ENCODE peak calls at places on chromosomes 2 and 18, in seven cellular contexts. L, R, P, U, Z, A and V are unnamed samples. For H3K9me3 and H3K4me1, the result is how much of the 10 kb centered on the place peaks cover.

GRCh38 chr2:193847140-193847539 is 1652.4 kb upstream of the TMEFF2 start:
- DNase-seq in L (no peak), R (no peak), P (no peak), U (peak), Z (no peak), A (no peak), V (no peak)

GRCh38 chr2:204678031-204678430 is 132.8 kb downstream of the PARD3B start:
- DNase-seq in L (no peak), R (no peak), P (no peak), U (no peak), Z (no peak), A (no peak), V (no peak)

GRCh38 chr2:153311432-153311831 is 167.1 kb downstream of the RPRM start:
- DNase-seq in L (no peak), R (no peak), P (no peak), U (no peak), Z (no peak), A (no peak), V (no peak)

GRCh38 chr2:146239392-146240135 is 1605.3 kb upstream of the ACVR2A start:
- DNase-seq in L (no peak), R (no peak), P (no peak), U (peak), Z (no peak), A (no peak), V (peak)

GRCh38 chr2:13550832-13551231 is 834.1 kb downstream of the TRIB2 start:
- DNase-seq in L (no peak), R (no peak), P (no peak), U (no peak), Z (no peak), A (no peak), V (no peak)

GRCh38 chr18:11149441-11150270 is at the start of gene PIEZO2:
- DNase-seq in L (peak), R (peak), P (peak), U (peak), Z (no peak), A (peak), V (peak)

GRCh38 chr2:656676-657075 is 20.5 kb downstream of the TMEM18 start:
- DNase-seq in L (no peak), R (no peak), P (no peak), U (no peak), Z (peak), A (no peak), V (no peak)

GRCh38 chr2:183284606-183285005 is 160.4 kb downstream of the NUP35 start:
- DNase-seq in L (no peak), R (no peak), P (no peak), U (peak), Z (no peak), A (no peak), V (peak)

GRCh38 chr2:217617496-217618085 is 385.2 kb downstream of the TNS1 start:
- DNase-seq in L (no peak), R (no peak), P (no peak), U (no peak), Z (no peak), A (peak), V (no peak)

GRCh38 chr2:73830871-73831401 is 2.2 kb downstream of the STAMBP start:
- DNase-seq in L (no peak), R (no peak), P (no peak), U (no peak), Z (no peak), A (no peak), V (peak)

GRCh38 chr18:23966909-23967308 is 47.6 kb upstream of the TTC39C start:
- DNase-seq in L (no peak), R (no peak), P (no peak), U (no peak), Z (no peak), A (no peak), V (no peak)

GRCh38 chr2:194003911-194004310 is 1653.1 kb upstream of the SLC39A10 start:
- DNase-seq in L (no peak), R (no peak), P (no peak), U (no peak), Z (no peak), A (no peak), V (no peak)

GRCh38 chr18:54606835-54607212 is 15.8 kb downstream of the DYNAP start:
- DNase-seq in L (no peak), R (peak), P (peak), U (no peak), Z (no peak), A (no peak), V (no peak)

GRCh38 chr2:201220102-201220570 is 37.2 kb downstream of the CASP10 start:
- DNase-seq in L (peak), R (peak), P (peak), U (no peak), Z (no peak), A (peak), V (no peak)

GRCh38 chr18:22667158-22667557 is 249.4 kb upstream of the CTAGE1 start:
- DNase-seq in L (no peak), R (no peak), P (no peak), U (no peak), Z (no peak), A (no peak), V (no peak)

GRCh38 chr2:58427572-58428285 is 186.6 kb upstream of the FANCL start:
- DNase-seq in L (no peak), R (peak), P (peak), U (peak), Z (no peak), A (peak), V (peak)

GRCh38 chr2:28287261-28287915 is 105.3 kb upstream of the FOSL2 start:
- DNase-seq in L (no peak), R (no peak), P (no peak), U (peak), Z (no peak), A (no peak), V (no peak)

GRCh38 chr2:96399342-96400048 is 63.9 kb downstream of the NCAPH start:
- DNase-seq in L (no peak), R (no peak), P (no peak), U (no peak), Z (peak), A (peak), V (no peak)

GRCh38 chr18:8898990-8899389 is 193.6 kb downstream of the MTCL1 start:
- DNase-seq in L (no peak), R (peak), P (no peak), U (no peak), Z (no peak), A (no peak), V (no peak)

GRCh38 chr2:165401285-165401852 is 68.1 kb upstream of the CSRNP3 start:
- DNase-seq in L (no peak), R (no peak), P (peak), U (peak), Z (no peak), A (peak), V (peak)

GRCh38 chr2:38148501-38148900 is 72.5 kb upstream of the CYP1B1 start:
- DNase-seq in L (no peak), R (no peak), P (no peak), U (peak), Z (no peak), A (no peak), V (no peak)

GRCh38 chr18:62420151-62420512 is 95.0 kb downstream of the TNFRSF11A start:
- DNase-seq in L (no peak), R (no peak), P (no peak), U (peak), Z (peak), A (no peak), V (no peak)

DNA sequence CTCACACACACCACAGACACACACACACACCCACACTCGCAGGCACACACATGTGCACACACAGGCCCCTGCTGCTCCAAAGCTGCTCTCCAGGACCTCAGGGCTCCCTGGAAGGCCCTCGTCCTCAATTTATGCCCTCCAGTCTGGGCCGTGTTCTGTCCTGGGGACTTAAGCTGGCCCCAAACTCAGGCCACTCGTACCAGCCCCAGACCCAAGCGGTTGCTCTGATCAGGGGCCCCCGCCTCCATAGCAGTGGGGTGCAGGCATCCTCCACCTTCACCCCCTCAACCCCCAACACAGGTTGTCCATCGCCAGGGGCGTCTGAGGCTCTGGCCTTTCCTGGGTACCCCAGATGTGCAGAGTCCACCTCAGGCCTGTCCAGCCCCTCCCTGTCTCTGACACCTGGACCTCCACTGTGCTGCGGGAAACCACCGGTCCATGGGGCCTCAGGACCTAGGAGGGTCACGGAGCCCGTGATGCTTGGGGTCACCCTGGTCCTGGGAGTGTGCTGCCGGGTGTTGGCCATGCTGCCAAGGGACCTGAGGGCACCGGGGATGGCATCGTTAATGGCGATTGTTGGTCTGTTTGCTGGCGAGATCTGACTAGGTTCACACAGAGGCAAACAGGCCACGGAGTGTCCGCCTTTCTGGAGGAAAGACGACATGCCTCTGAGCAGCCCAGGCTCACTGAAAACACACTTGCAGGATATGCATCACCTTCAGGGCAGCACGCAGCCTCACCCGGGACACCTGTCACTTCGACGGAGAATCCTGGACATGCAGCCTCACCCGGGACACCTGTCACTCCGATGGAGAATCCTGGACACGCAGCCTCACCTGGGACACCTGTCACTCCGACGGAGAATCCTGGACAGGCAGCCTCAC is 155.6 kb downstream of the NDUFA10 start:
- DNase-seq in L (no peak), R (peak), P (no peak), U (no peak), Z (peak), A (no peak), V (no peak)
- H3K9me3 ChIP-seq in L (under half), R (under half), P (under half), U (under half), Z (under half), A (under half), V (under half)

GRCh38 chr2:65392609-65393008 is 39.8 kb downstream of the SPRED2 start:
- DNase-seq in L (no peak), R (no peak), P (no peak), U (no peak), Z (no peak), A (no peak), V (peak)
- H3K4me1 ChIP-seq in L (half or more), R (under half), P (under half), U (under half), Z (half or more), A (under half), V (under half)

GRCh38 chr2:169965495-169965894 is 138.2 kb downstream of the UBR3 start:
- DNase-seq in L (no peak), R (no peak), P (no peak), U (peak), Z (no peak), A (no peak), V (no peak)
- H3K27ac ChIP-seq in L (no peak), R (no peak), P (no peak), U (no peak), Z (no peak), A (no peak), V (no peak)

DNA sequence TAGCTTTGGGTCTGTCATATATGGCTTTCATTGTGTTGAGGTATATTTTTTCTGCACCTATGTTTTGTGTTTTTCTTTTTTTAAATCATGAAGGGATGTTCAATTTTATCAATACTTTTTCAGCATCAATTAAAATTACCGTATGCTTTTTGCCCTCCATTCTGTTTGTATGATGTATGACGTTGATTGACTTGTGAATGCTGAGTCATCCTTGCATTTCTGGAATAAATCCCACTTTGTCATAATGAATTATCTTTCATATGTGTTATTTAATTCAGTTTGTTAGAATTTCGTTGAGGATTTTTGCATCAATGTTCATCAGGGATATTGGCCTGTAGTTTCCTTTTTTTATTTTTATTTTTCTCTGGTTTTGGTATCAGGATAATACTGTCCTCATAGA is 790.9 kb downstream of the TMEM182 start:
- DNase-seq in L (no peak), R (no peak), P (no peak), U (no peak), Z (no peak), A (no peak), V (no peak)
- H3K9me3 ChIP-seq in L (half or more), R (under half), P (under half), U (under half), Z (under half), A (under half), V (under half)

GRCh38 chr2:120820263-120820884 is 84.7 kb downstream of the GLI2 start:
- DNase-seq in L (no peak), R (peak), P (peak), U (peak), Z (no peak), A (peak), V (peak)
- H3K4me1 ChIP-seq in L (under half), R (under half), P (under half), U (under half), Z (under half), A (under half), V (under half)

GRCh38 chr2:150388289-150388625 is 99.2 kb downstream of the RND3 start:
- DNase-seq in L (no peak), R (no peak), P (no peak), U (no peak), Z (no peak), A (no peak), V (no peak)

GRCh38 chr2:150392614-150393013 is 94.9 kb downstream of the RND3 start:
- DNase-seq in L (no peak), R (no peak), P (no peak), U (no peak), Z (no peak), A (no peak), V (no peak)

GRCh38 chr2:150387586-150388288 is 99.7 kb downstream of the RND3 start:
- DNase-seq in L (no peak), R (no peak), P (no peak), U (no peak), Z (no peak), A (no peak), V (no peak)

GRCh38 chr2:150389487-150389886 is 98.0 kb downstream of the RND3 start:
- DNase-seq in L (no peak), R (no peak), P (no peak), U (no peak), Z (no peak), A (no peak), V (no peak)

DNA sequence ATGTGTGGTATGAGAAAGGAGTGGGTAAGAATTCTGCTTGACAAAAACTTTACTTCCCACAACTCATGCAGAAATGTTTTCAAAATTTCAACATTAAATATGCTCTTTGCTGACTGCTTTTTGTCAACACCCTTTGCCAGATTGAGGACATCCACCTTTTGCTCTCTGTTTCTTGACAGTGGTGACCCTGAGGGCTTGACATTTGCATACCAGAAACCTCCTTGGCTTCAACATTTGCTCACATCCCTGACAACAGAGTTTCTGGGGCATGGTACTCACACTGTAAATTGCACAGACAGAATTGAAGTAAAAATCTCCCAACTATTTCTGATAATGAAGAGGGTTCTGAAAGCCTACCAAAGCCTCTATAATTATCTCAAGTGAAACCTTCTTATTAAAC is 95.7 kb downstream of the RND3 start:
- DNase-seq in L (no peak), R (no peak), P (no peak), U (peak), Z (no peak), A (no peak), V (no peak)
- H3K27ac ChIP-seq in L (no peak), R (no peak), P (no peak), U (no peak), Z (no peak), A (no peak), V (no peak)

GRCh38 chr18:59272221-59272888 is 899 bp downstream of the RAX start:
- DNase-seq in L (no peak), R (peak), P (no peak), U (no peak), Z (no peak), A (peak), V (no peak)
- H3K9me3 ChIP-seq in L (under half), R (under half), P (under half), U (under half), Z (under half), A (under half), V (under half)

GRCh38 chr2:10481666-10482157 is 33.6 kb upstream of the ODC1 start:
- DNase-seq in L (no peak), R (peak), P (no peak), U (no peak), Z (no peak), A (no peak), V (no peak)
- H3K4me1 ChIP-seq in L (under half), R (under half), P (under half), U (under half), Z (under half), A (under half), V (under half)

GRCh38 chr2:10498525-10499274 is 50.6 kb upstream of the ODC1 start:
- DNase-seq in L (no peak), R (no peak), P (no peak), U (no peak), Z (peak), A (no peak), V (no peak)
- H3K27ac ChIP-seq in L (no peak), R (no peak), P (no peak), U (no peak), Z (no peak), A (no peak), V (no peak)